ENCODE peak calls at places on chromosome 20, in nine cellular contexts. One of them, this sample, is unnamed.

GRCh38 chr20:57662028-57662312 is 41.7 kb upstream of the ZBP1 start:
- DNase-seq in AG04450: no peak
- DNase-seq in breast epithelium: peak
- DNase-seq in CD8-positive, alpha-beta T cell: no peak
- DNase-seq in lower leg skin: peak
- DNase-seq in upper lobe of left lung: no peak
- DNase-seq in Caco-2: no peak
- DNase-seq in neuronal stem cell: no peak
- DNase-seq in fibroblast of villous mesenchyme: no peak
- DNase-seq in this sample: no peak

GRCh38 chr20:48523191-48523757 is 304.5 kb downstream of the PREX1 start:
- DNase-seq in AG04450: no peak
- DNase-seq in breast epithelium: no peak
- DNase-seq in CD8-positive, alpha-beta T cell: no peak
- DNase-seq in lower leg skin: peak
- DNase-seq in upper lobe of left lung: no peak
- DNase-seq in Caco-2: peak
- DNase-seq in neuronal stem cell: peak
- DNase-seq in fibroblast of villous mesenchyme: peak
- DNase-seq in this sample: peak

GRCh38 chr20:6130045-6130444 is 7.2 kb upstream of the FERMT1 start:
- DNase-seq in AG04450: no peak
- DNase-seq in breast epithelium: no peak
- DNase-seq in CD8-positive, alpha-beta T cell: no peak
- DNase-seq in lower leg skin: no peak
- DNase-seq in upper lobe of left lung: no peak
- DNase-seq in Caco-2: no peak
- DNase-seq in neuronal stem cell: no peak
- DNase-seq in fibroblast of villous mesenchyme: no peak
- DNase-seq in this sample: no peak

GRCh38 chr20:53872561-53873248 is 197.7 kb downstream of the BCAS1 start:
- DNase-seq in AG04450: no peak
- DNase-seq in breast epithelium: no peak
- DNase-seq in CD8-positive, alpha-beta T cell: peak
- DNase-seq in lower leg skin: peak
- DNase-seq in upper lobe of left lung: no peak
- DNase-seq in Caco-2: no peak
- DNase-seq in neuronal stem cell: no peak
- DNase-seq in fibroblast of villous mesenchyme: no peak
- DNase-seq in this sample: no peak

GRCh38 chr20:49427751-49428518 is 54.5 kb downstream of the KCNB1 start:
- DNase-seq in AG04450: no peak
- DNase-seq in breast epithelium: no peak
- DNase-seq in CD8-positive, alpha-beta T cell: no peak
- DNase-seq in lower leg skin: no peak
- DNase-seq in upper lobe of left lung: no peak
- DNase-seq in Caco-2: no peak
- DNase-seq in neuronal stem cell: no peak
- DNase-seq in fibroblast of villous mesenchyme: no peak
- DNase-seq in this sample: no peak

GRCh38 chr20:48697845-48698491 is 129.8 kb downstream of the PREX1 start:
- DNase-seq in AG04450: peak
- DNase-seq in breast epithelium: peak
- DNase-seq in CD8-positive, alpha-beta T cell: no peak
- DNase-seq in lower leg skin: no peak
- DNase-seq in upper lobe of left lung: no peak
- DNase-seq in Caco-2: peak
- DNase-seq in neuronal stem cell: no peak
- DNase-seq in fibroblast of villous mesenchyme: peak
- DNase-seq in this sample: peak

GRCh38 chr20:54938707-54939106 is 463.3 kb downstream of the DOK5 start:
- DNase-seq in AG04450: no peak
- DNase-seq in breast epithelium: no peak
- DNase-seq in CD8-positive, alpha-beta T cell: no peak
- DNase-seq in lower leg skin: no peak
- DNase-seq in upper lobe of left lung: no peak
- DNase-seq in Caco-2: no peak
- DNase-seq in neuronal stem cell: no peak
- DNase-seq in fibroblast of villous mesenchyme: no peak
- DNase-seq in this sample: no peak

GRCh38 chr20:7155794-7156193 is 388.3 kb downstream of the BMP2 start:
- DNase-seq in AG04450: no peak
- DNase-seq in breast epithelium: no peak
- DNase-seq in CD8-positive, alpha-beta T cell: no peak
- DNase-seq in lower leg skin: no peak
- DNase-seq in upper lobe of left lung: no peak
- DNase-seq in Caco-2: peak
- DNase-seq in neuronal stem cell: no peak
- DNase-seq in fibroblast of villous mesenchyme: no peak
- DNase-seq in this sample: peak

GRCh38 chr20:9068232-9068781 is 580 bp upstream of the PLCB4 start:
- DNase-seq in AG04450: no peak
- DNase-seq in breast epithelium: no peak
- DNase-seq in CD8-positive, alpha-beta T cell: no peak
- DNase-seq in lower leg skin: no peak
- DNase-seq in upper lobe of left lung: peak
- DNase-seq in Caco-2: peak
- DNase-seq in neuronal stem cell: peak
- DNase-seq in fibroblast of villous mesenchyme: no peak
- DNase-seq in this sample: peak

DNA sequence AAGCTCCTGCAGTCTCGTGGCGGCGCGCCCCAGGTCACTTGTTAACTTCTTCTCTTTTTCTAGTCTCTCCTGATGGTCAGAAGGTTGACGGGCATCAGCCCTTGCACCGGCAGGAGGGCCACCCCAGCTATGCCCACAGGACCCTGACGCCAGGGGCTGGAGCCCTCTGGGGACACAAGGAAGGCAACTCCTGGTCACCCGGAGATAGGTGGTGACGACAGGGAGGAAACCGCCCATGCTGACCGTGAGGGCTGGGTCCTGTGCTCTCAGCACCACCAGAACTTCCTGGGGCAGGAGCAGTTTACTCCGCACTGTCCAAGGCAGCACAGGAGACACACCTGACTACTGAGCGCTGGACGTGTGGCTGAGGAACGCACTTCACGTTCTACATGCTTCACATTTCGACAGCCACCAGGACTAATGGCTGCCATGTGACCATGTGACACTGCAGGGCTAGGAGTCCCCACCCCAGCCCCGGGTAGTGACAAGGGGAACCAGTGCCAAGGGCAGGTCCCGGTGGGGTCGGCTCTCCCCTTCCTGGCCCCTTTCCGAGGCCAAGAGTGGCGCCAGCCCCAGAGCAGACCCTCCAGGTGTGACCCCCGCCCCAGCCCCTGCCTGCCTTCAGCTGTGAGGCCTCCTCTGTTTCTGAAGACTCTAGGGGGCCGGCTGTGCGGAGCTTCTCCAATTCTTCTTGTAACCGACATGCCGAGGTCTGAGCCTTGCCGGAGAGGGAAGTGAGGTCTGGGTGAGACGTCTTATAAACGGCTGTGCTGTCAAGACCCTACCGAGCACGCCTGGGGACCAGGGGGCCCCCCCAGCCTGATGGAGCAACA is 45.2 kb downstream of the DSTN start:
- DNase-seq in AG04450: no peak
- DNase-seq in breast epithelium: peak
- DNase-seq in CD8-positive, alpha-beta T cell: no peak
- DNase-seq in lower leg skin: peak
- DNase-seq in upper lobe of left lung: peak
- DNase-seq in Caco-2: no peak
- DNase-seq in neuronal stem cell: no peak
- DNase-seq in fibroblast of villous mesenchyme: no peak
- DNase-seq in this sample: no peak
- H3K4me3 ChIP-seq in AG04450: no peak
- H3K4me3 ChIP-seq in breast epithelium: no peak
- H3K4me3 ChIP-seq in CD8-positive, alpha-beta T cell: no peak
- H3K4me3 ChIP-seq in lower leg skin: no peak
- H3K4me3 ChIP-seq in upper lobe of left lung: no peak
- H3K4me3 ChIP-seq in Caco-2: no peak
- H3K4me3 ChIP-seq in neuronal stem cell: no peak
- H3K4me3 ChIP-seq in fibroblast of villous mesenchyme: no peak
- H3K4me3 ChIP-seq in this sample: no peak

GRCh38 chr20:62726716-62727583 is 18.3 kb downstream of the NTSR1 start:
- DNase-seq in AG04450: no peak
- DNase-seq in breast epithelium: no peak
- DNase-seq in CD8-positive, alpha-beta T cell: no peak
- DNase-seq in lower leg skin: no peak
- DNase-seq in upper lobe of left lung: peak
- DNase-seq in Caco-2: no peak
- DNase-seq in neuronal stem cell: no peak
- DNase-seq in fibroblast of villous mesenchyme: no peak
- DNase-seq in this sample: no peak
- H3K4me3 ChIP-seq in AG04450: no peak
- H3K4me3 ChIP-seq in breast epithelium: no peak
- H3K4me3 ChIP-seq in CD8-positive, alpha-beta T cell: no peak
- H3K4me3 ChIP-seq in lower leg skin: no peak
- H3K4me3 ChIP-seq in upper lobe of left lung: no peak
- H3K4me3 ChIP-seq in Caco-2: no peak
- H3K4me3 ChIP-seq in neuronal stem cell: no peak
- H3K4me3 ChIP-seq in fibroblast of villous mesenchyme: no peak
- H3K4me3 ChIP-seq in this sample: no peak

GRCh38 chr20:63611646-63612045 is 15.3 kb downstream of the GMEB2 start:
- DNase-seq in AG04450: no peak
- DNase-seq in breast epithelium: no peak
- DNase-seq in CD8-positive, alpha-beta T cell: no peak
- DNase-seq in lower leg skin: no peak
- DNase-seq in upper lobe of left lung: no peak
- DNase-seq in Caco-2: no peak
- DNase-seq in neuronal stem cell: no peak
- DNase-seq in fibroblast of villous mesenchyme: no peak
- DNase-seq in this sample: no peak
- H3K4me3 ChIP-seq in AG04450: no peak
- H3K4me3 ChIP-seq in breast epithelium: no peak
- H3K4me3 ChIP-seq in CD8-positive, alpha-beta T cell: no peak
- H3K4me3 ChIP-seq in lower leg skin: no peak
- H3K4me3 ChIP-seq in upper lobe of left lung: no peak
- H3K4me3 ChIP-seq in Caco-2: no peak
- H3K4me3 ChIP-seq in neuronal stem cell: no peak
- H3K4me3 ChIP-seq in fibroblast of villous mesenchyme: no peak
- H3K4me3 ChIP-seq in this sample: no peak

DNA sequence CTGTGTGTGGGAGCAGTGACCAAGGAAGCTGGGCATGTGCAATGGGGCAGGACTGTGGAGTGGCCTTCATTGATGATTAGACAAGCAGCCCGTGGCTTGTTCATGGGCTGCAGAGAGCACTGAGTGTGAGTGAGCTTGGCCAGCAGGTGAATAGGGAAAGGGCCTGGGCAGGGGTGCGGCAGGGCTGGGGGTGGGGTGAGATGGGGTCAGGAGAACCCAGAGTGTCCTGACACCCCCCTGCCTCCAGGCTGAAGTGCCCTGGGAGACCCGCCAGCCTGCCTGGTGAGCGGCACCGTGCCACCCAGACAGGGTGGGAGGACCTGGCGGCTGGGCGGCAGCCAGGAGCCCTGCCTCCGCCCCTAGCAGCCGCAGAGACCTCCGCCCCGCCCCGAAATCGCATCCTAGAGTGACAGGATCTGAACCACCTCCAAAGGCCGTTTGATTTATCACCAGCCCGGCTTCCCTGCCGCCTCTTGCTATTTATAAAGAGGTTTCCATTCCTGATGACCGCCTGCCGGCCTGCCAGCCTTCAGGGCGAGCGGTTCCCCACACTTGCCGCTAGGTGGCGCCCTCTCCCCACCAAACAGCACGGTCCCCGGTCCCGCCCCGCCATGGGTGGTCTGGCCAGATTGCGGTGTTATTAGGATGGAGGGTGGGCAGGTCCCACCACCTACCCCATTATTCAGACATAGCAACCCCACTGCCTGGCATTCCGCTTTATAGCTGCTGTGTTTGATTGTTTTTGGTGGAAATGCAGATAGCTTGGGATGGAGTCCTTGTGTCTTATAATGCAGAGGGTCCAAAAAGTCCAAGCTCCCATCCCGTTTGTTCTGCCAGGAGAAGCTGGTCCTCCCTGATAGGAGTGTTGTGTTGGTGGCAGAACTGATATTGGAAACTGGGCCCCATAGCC is 3.5 kb downstream of the MYLK2 start:
- DNase-seq in AG04450: no peak
- DNase-seq in breast epithelium: peak
- DNase-seq in CD8-positive, alpha-beta T cell: peak
- DNase-seq in lower leg skin: peak
- DNase-seq in upper lobe of left lung: peak
- DNase-seq in Caco-2: peak
- DNase-seq in neuronal stem cell: peak
- DNase-seq in fibroblast of villous mesenchyme: peak
- DNase-seq in this sample: peak
- H3K4me3 ChIP-seq in AG04450: peak
- H3K4me3 ChIP-seq in breast epithelium: peak
- H3K4me3 ChIP-seq in CD8-positive, alpha-beta T cell: no peak
- H3K4me3 ChIP-seq in lower leg skin: no peak
- H3K4me3 ChIP-seq in upper lobe of left lung: no peak
- H3K4me3 ChIP-seq in Caco-2: no peak
- H3K4me3 ChIP-seq in neuronal stem cell: no peak
- H3K4me3 ChIP-seq in fibroblast of villous mesenchyme: no peak
- H3K4me3 ChIP-seq in this sample: no peak

GRCh38 chr20:52217689-52218395 is 26.3 kb upstream of the ZFP64 start:
- DNase-seq in AG04450: no peak
- DNase-seq in breast epithelium: no peak
- DNase-seq in CD8-positive, alpha-beta T cell: no peak
- DNase-seq in lower leg skin: no peak
- DNase-seq in upper lobe of left lung: no peak
- DNase-seq in Caco-2: no peak
- DNase-seq in neuronal stem cell: no peak
- DNase-seq in fibroblast of villous mesenchyme: no peak
- DNase-seq in this sample: no peak
- H3K4me3 ChIP-seq in AG04450: no peak
- H3K4me3 ChIP-seq in breast epithelium: no peak
- H3K4me3 ChIP-seq in CD8-positive, alpha-beta T cell: no peak
- H3K4me3 ChIP-seq in lower leg skin: no peak
- H3K4me3 ChIP-seq in upper lobe of left lung: no peak
- H3K4me3 ChIP-seq in Caco-2: no peak
- H3K4me3 ChIP-seq in neuronal stem cell: no peak
- H3K4me3 ChIP-seq in fibroblast of villous mesenchyme: no peak
- H3K4me3 ChIP-seq in this sample: no peak